ENCODE peak calls at places on chromosome 14, in five cellular contexts. C, M, L, E and G are unnamed samples.

GRCh38 chr14:72666610-72667009 is 227.3 kb downstream of the DPF3 start:
- DNase-seq in C (no peak), M (no peak), L (peak), E (no peak), G (peak)

GRCh38 chr14:90423166-90423565 is 26.3 kb downstream of the CALM1 start:
- DNase-seq in C (no peak), M (no peak), L (no peak), E (no peak), G (no peak)

GRCh38 chr14:69882086-69882864 is 3.1 kb downstream of the SMOC1 start:
- DNase-seq in C (no peak), M (no peak), L (no peak), E (no peak), G (no peak)

GRCh38 chr14:69037790-69038448 is 58.8 kb upstream of the ACTN1 start:
- DNase-seq in C (no peak), M (no peak), L (no peak), E (no peak), G (no peak)

GRCh38 chr14:32669416-32669815 is 269.3 kb upstream of the NPAS3 start:
- DNase-seq in C (no peak), M (no peak), L (no peak), E (no peak), G (no peak)

GRCh38 chr14:22047105-22047504 is 373.5 kb upstream of the OR4E1 start:
- DNase-seq in C (peak), M (no peak), L (no peak), E (peak), G (no peak)

GRCh38 chr14:69719501-69719951 is 47.4 kb upstream of the SRSF5 start:
- DNase-seq in C (peak), M (peak), L (peak), E (no peak), G (peak)

GRCh38 chr14:78075610-78076277 is 94.4 kb upstream of the NRXN3 start:
- DNase-seq in C (no peak), M (no peak), L (no peak), E (peak), G (no peak)

GRCh38 chr14:94217116-94217515 is 43.0 kb downstream of the PPP4R4 start:
- DNase-seq in C (peak), M (no peak), L (no peak), E (no peak), G (no peak)

GRCh38 chr14:72256055-72256454 is 323.8 kb downstream of the RGS6 start:
- DNase-seq in C (no peak), M (no peak), L (no peak), E (no peak), G (peak)

GRCh38 chr14:104115691-104116543 is 22.5 kb upstream of the KIF26A start:
- DNase-seq in C (peak), M (peak), L (no peak), E (no peak), G (no peak)

GRCh38 chr14:64841772-64842490 is 37.8 kb downstream of the SPTB start:
- DNase-seq in C (no peak), M (no peak), L (no peak), E (no peak), G (no peak)

GRCh38 chr14:100539319-100539645 is 47.9 kb downstream of the BEGAIN start:
- DNase-seq in C (no peak), M (peak), L (no peak), E (no peak), G (no peak)

GRCh38 chr14:100541621-100542560 is 45.3 kb downstream of the BEGAIN start:
- DNase-seq in C (no peak), M (no peak), L (no peak), E (no peak), G (no peak)

GRCh38 chr14:100540926-100541620 is 46.1 kb downstream of the BEGAIN start:
- DNase-seq in C (no peak), M (no peak), L (no peak), E (no peak), G (no peak)

GRCh38 chr14:100539766-100540140 is 47.5 kb downstream of the BEGAIN start:
- DNase-seq in C (no peak), M (no peak), L (no peak), E (no peak), G (no peak)

GRCh38 chr14:100540141-100540925 is 46.9 kb downstream of the BEGAIN start:
- DNase-seq in C (no peak), M (peak), L (no peak), E (no peak), G (no peak)
- TF ChIP-seq CTCF in C (peak), M (no peak), L (peak), E (peak), G (peak)

GRCh38 chr14:61089126-61089750 is 108.2 kb downstream of the SLC38A6 start:
- DNase-seq in C (no peak), M (no peak), L (no peak), E (no peak), G (no peak)

GRCh38 chr14:61090432-61091216 is 109.6 kb downstream of the SLC38A6 start:
- DNase-seq in C (no peak), M (no peak), L (no peak), E (no peak), G (no peak)

GRCh38 chr14:61088081-61088480 is 107.0 kb downstream of the SLC38A6 start:
- DNase-seq in C (no peak), M (no peak), L (no peak), E (no peak), G (no peak)

GRCh38 chr14:61091657-61092273 is 110.7 kb downstream of the SLC38A6 start:
- DNase-seq in C (no peak), M (no peak), L (no peak), E (no peak), G (no peak)
- H3K27ac ChIP-seq in C (no peak), M (no peak), L (no peak), E (no peak), G (no peak)

DNA sequence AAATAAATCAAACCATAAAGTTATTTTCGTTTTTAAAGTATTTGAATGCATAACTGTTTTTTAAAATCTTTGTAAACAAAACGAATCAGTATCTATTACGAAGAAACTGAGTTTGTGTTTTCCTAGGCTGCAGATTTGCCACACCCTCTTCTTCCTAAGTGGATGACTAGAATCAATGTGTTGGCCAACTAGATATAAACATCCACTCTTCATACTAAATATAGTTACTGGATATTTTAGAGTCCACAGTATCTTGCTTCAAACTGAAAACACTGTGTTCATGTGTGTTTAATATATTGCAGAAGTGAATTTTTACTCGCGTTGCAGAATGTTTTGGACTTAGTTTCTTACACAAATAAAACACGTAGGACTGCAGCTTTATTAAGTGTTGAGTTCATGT is 63.2 kb downstream of the KLHL28 start:
- DNase-seq in C (no peak), M (no peak), L (no peak), E (no peak), G (no peak)
- H3K4me3 ChIP-seq in C (peak), M (peak), L (peak), E (no peak), G (peak)

GRCh38 chr14:106024983-106025604 is 498.7 kb downstream of the TMEM121 start:
- DNase-seq in C (no peak), M (no peak), L (no peak), E (peak), G (no peak)
- TF ChIP-seq CTCF in C (no peak), M (no peak), L (no peak), E (no peak), G (no peak)

GRCh38 chr14:58281969-58282368 is 16.4 kb upstream of the ARID4A start:
- DNase-seq in C (no peak), M (no peak), L (no peak), E (no peak), G (no peak)
- H3K27ac ChIP-seq in C (peak), M (peak), L (peak), E (no peak), G (peak)

DNA sequence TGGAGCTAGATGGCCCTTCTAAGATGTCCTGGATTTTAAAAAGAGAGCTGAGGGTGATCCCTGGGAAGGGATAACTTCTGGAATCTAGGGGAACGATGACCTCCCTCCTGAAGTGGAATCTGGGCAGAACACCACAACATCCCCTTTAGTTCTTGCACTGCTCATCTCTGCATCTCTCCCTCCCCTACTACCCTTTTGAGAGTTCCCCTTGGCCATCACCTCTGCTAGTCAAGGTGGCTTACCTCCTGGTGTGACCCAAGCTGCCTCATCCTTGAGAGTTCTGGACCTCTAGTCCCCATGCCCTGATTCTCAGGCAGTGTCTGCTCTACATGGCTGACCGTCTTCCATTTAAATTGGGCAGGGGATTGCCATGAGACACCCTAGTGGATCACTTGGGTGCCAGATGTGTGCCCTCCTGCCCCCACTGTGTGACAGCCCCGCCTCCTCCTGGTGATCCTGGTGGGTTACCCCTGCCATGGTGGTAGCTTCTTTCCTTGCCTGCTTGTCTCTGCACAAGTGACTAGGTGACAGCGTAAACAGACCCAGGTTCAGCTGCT is 216.4 kb downstream of the PCNX1 start:
- DNase-seq in C (no peak), M (no peak), L (no peak), E (no peak), G (no peak)
- H3K4me3 ChIP-seq in C (no peak), M (no peak), L (no peak), E (no peak), G (no peak)